ENCODE peak calls at places on chromosomes 7 and 10, in four cellular contexts. One of them, this sample, is unnamed.

GRCh38 chr10:124119933-124120332 is 26.5 kb upstream of the CHST15 start:
- DNase-seq in NCI-H1092: no peak
- DNase-seq in OCI-LY7: peak
- DNase-seq in stimulated activated CD8-positive, alpha-beta memory T cell treated with anti-CD3 and anti-CD28 coated beads, Interleukin-4, amount 100 ng/mL, for 1 hour: no peak
- DNase-seq in this sample: no peak

GRCh38 chr7:6346581-6346980 is 74.2 kb upstream of the CYTH3 start:
- DNase-seq in NCI-H1092: no peak
- DNase-seq in OCI-LY7: no peak
- DNase-seq in stimulated activated CD8-positive, alpha-beta memory T cell treated with anti-CD3 and anti-CD28 coated beads, Interleukin-4, amount 100 ng/mL, for 1 hour: no peak
- DNase-seq in this sample: no peak

GRCh38 chr10:62459072-62459471 is 84.9 kb downstream of the ZNF365 start:
- DNase-seq in NCI-H1092: no peak
- DNase-seq in OCI-LY7: no peak
- DNase-seq in stimulated activated CD8-positive, alpha-beta memory T cell treated with anti-CD3 and anti-CD28 coated beads, Interleukin-4, amount 100 ng/mL, for 1 hour: no peak
- DNase-seq in this sample: peak

GRCh38 chr10:101215397-101216206 is 13.7 kb downstream of the LBX1 start:
- DNase-seq in NCI-H1092: no peak
- DNase-seq in OCI-LY7: no peak
- DNase-seq in stimulated activated CD8-positive, alpha-beta memory T cell treated with anti-CD3 and anti-CD28 coated beads, Interleukin-4, amount 100 ng/mL, for 1 hour: no peak
- DNase-seq in this sample: peak

GRCh38 chr7:116780966-116781365 is 81.4 kb upstream of the CAPZA2 start:
- DNase-seq in NCI-H1092: no peak
- DNase-seq in OCI-LY7: no peak
- DNase-seq in stimulated activated CD8-positive, alpha-beta memory T cell treated with anti-CD3 and anti-CD28 coated beads, Interleukin-4, amount 100 ng/mL, for 1 hour: no peak
- DNase-seq in this sample: peak

GRCh38 chr10:51638737-51639136 is 60.7 kb downstream of the CSTF2T start:
- DNase-seq in NCI-H1092: no peak
- DNase-seq in OCI-LY7: no peak
- DNase-seq in stimulated activated CD8-positive, alpha-beta memory T cell treated with anti-CD3 and anti-CD28 coated beads, Interleukin-4, amount 100 ng/mL, for 1 hour: no peak
- DNase-seq in this sample: no peak

GRCh38 chr10:93481931-93482834 is at the start of gene MYOF:
- DNase-seq in NCI-H1092: peak
- DNase-seq in OCI-LY7: peak
- DNase-seq in stimulated activated CD8-positive, alpha-beta memory T cell treated with anti-CD3 and anti-CD28 coated beads, Interleukin-4, amount 100 ng/mL, for 1 hour: no peak
- DNase-seq in this sample: peak

GRCh38 chr7:101507791-101508252 is 121.3 kb downstream of the MYL10 start:
- DNase-seq in NCI-H1092: peak
- DNase-seq in OCI-LY7: peak
- DNase-seq in stimulated activated CD8-positive, alpha-beta memory T cell treated with anti-CD3 and anti-CD28 coated beads, Interleukin-4, amount 100 ng/mL, for 1 hour: no peak
- DNase-seq in this sample: peak

GRCh38 chr7:44547536-44548221 is 6.5 kb upstream of the NPC1L1 start:
- DNase-seq in NCI-H1092: no peak
- DNase-seq in OCI-LY7: peak
- DNase-seq in stimulated activated CD8-positive, alpha-beta memory T cell treated with anti-CD3 and anti-CD28 coated beads, Interleukin-4, amount 100 ng/mL, for 1 hour: no peak
- DNase-seq in this sample: no peak

GRCh38 chr10:79981673-79982485 is 33.0 kb upstream of the SFTPD start:
- DNase-seq in NCI-H1092: peak
- DNase-seq in OCI-LY7: no peak
- DNase-seq in stimulated activated CD8-positive, alpha-beta memory T cell treated with anti-CD3 and anti-CD28 coated beads, Interleukin-4, amount 100 ng/mL, for 1 hour: no peak
- DNase-seq in this sample: peak

GRCh38 chr10:317219-317868 is 182.1 kb downstream of the ZMYND11 start:
- DNase-seq in NCI-H1092: no peak
- DNase-seq in OCI-LY7: peak
- DNase-seq in stimulated activated CD8-positive, alpha-beta memory T cell treated with anti-CD3 and anti-CD28 coated beads, Interleukin-4, amount 100 ng/mL, for 1 hour: no peak
- DNase-seq in this sample: peak

This sample was measured in left kidney.